ENCODE peak calls at places on chromosomes 3 and 15, in six cellular contexts. C is NCI-H146, I is NCI-H774, M is dorsolateral prefrontal cortex, B is HCEC 1CT, R is occipital lobe. O is an unnamed sample.

GRCh38 chr3:160291290-160291908 is 66.2 kb downstream of the C3orf80 start:
- DNase-seq in C (no peak), I (no peak), M (no peak), B (no peak), R (no peak), O (no peak)

GRCh38 chr3:71173421-71173975 is 410.0 kb downstream of the FOXP1 start:
- DNase-seq in C (no peak), I (no peak), M (no peak), B (peak), R (no peak), O (no peak)

GRCh38 chr3:158531334-158531733 is 39.7 kb upstream of the MLF1 start:
- DNase-seq in C (peak), I (peak), M (no peak), B (no peak), R (no peak), O (no peak)

GRCh38 chr3:98657429-98657828 is 64.0 kb upstream of the CPOX start:
- DNase-seq in C (peak), I (peak), M (no peak), B (peak), R (no peak), O (no peak)

GRCh38 chr3:176183181-176183580 is 1014.1 kb downstream of the TBL1XR1 start:
- DNase-seq in C (no peak), I (no peak), M (no peak), B (no peak), R (no peak), O (no peak)

GRCh38 chr3:38039101-38039898 is at the start of gene DLEC1:
- DNase-seq in C (peak), I (no peak), M (no peak), B (peak), R (no peak), O (no peak)

GRCh38 chr3:45055411-45056143 is 29.5 kb downstream of the CLEC3B start:
- DNase-seq in C (peak), I (no peak), M (no peak), B (peak), R (no peak), O (no peak)

GRCh38 chr15:49814709-49815108 is 193.9 kb downstream of the DTWD1 start:
- DNase-seq in C (no peak), I (no peak), M (no peak), B (no peak), R (no peak), O (no peak)

GRCh38 chr15:58506787-58507671 is 75.2 kb downstream of the LIPC start:
- DNase-seq in C (no peak), I (no peak), M (no peak), B (peak), R (no peak), O (no peak)

GRCh38 chr15:101642361-101642760 is 9.8 kb downstream of the TM2D3 start:
- DNase-seq in C (no peak), I (no peak), M (peak), B (no peak), R (no peak), O (no peak)

GRCh38 chr15:81190922-81191507 is 5.7 kb upstream of the IL16 start:
- DNase-seq in C (no peak), I (no peak), M (no peak), B (no peak), R (no peak), O (no peak)

GRCh38 chr3:197541756-197542539 is 13.8 kb downstream of the BDH1 start:
- DNase-seq in C (no peak), I (no peak), M (peak), B (peak), R (peak), O (no peak)

GRCh38 chr3:124851905-124852304 is 35.3 kb downstream of the ITGB5 start:
- DNase-seq in C (no peak), I (no peak), M (no peak), B (no peak), R (no peak), O (no peak)

GRCh38 chr3:133606342-133606741 is 32.9 kb downstream of the CDV3 start:
- DNase-seq in C (no peak), I (no peak), M (no peak), B (no peak), R (no peak), O (no peak)

GRCh38 chr15:101264011-101264410 is 12.2 kb upstream of the CHSY1 start:
- DNase-seq in C (no peak), I (no peak), M (no peak), B (no peak), R (no peak), O (no peak)

GRCh38 chr3:49900491-49901153 is 3.1 kb downstream of the MST1R start:
- DNase-seq in C (no peak), I (peak), M (no peak), B (no peak), R (no peak), O (no peak)

GRCh38 chr15:51497806-51498205 is 124.8 kb downstream of the DMXL2 start:
- DNase-seq in C (no peak), I (no peak), M (no peak), B (no peak), R (no peak), O (no peak)

GRCh38 chr15:77507911-77508310 is 87.2 kb downstream of the HMG20A start:
- DNase-seq in C (no peak), I (no peak), M (no peak), B (no peak), R (peak), O (no peak)

GRCh38 chr15:38879909-38880471 is 315.4 kb upstream of the RASGRP1 start:
- DNase-seq in C (no peak), I (no peak), M (no peak), B (no peak), R (no peak), O (no peak)

GRCh38 chr3:124552224-124552623 is 178.0 kb upstream of the UMPS start:
- DNase-seq in C (peak), I (no peak), M (no peak), B (no peak), R (no peak), O (no peak)

GRCh38 chr15:68352401-68353062 is 75.0 kb downstream of the FEM1B start:
- DNase-seq in C (no peak), I (no peak), M (no peak), B (peak), R (no peak), O (no peak)

GRCh38 chr15:45869034-45869668 is 234.3 kb downstream of the SQOR start:
- DNase-seq in C (no peak), I (no peak), M (no peak), B (no peak), R (no peak), O (no peak)

GRCh38 chr3:56593455-56594158 is 36.6 kb downstream of the CCDC66 start:
- DNase-seq in C (no peak), I (peak), M (no peak), B (no peak), R (no peak), O (no peak)

GRCh38 chr3:132220986-132221385 is 96.2 kb upstream of the ACP3 start:
- DNase-seq in C (no peak), I (no peak), M (no peak), B (no peak), R (no peak), O (no peak)

GRCh38 chr3:31980530-31981205 is 394 bp downstream of the OSBPL10 start:
- DNase-seq in C (peak), I (peak), M (peak), B (peak), R (peak), O (no peak)

GRCh38 chr3:64818196-64818595 is 130.4 kb upstream of the ADAMTS9 start:
- DNase-seq in C (no peak), I (no peak), M (no peak), B (no peak), R (no peak), O (no peak)